ENCODE peak calls at places on chromosomes 13 and 19, in eight cellular contexts. U, O, Q, G, N, C, E and I are unnamed samples. For H3K36me3 and H3K4me1, the result is how much of the 10 kb centered on the place peaks cover.

GRCh38 chr19:10835754-10836477 is at the start of gene TMED1:
- DNase-seq in U (peak), O (peak), Q (peak), G (peak), N (peak), C (peak), E (peak), I (peak)

GRCh38 chr19:33465371-33465770 is 56.2 kb downstream of the PEPD start:
- DNase-seq in U (no peak), O (no peak), Q (no peak), G (no peak), N (no peak), C (no peak), E (peak), I (no peak)

GRCh38 chr13:97257800-97258799 is 36.0 kb downstream of the MBNL2 start:
- DNase-seq in U (peak), O (no peak), Q (peak), G (no peak), N (peak), C (peak), E (no peak), I (no peak)

GRCh38 chr13:110537116-110537515 is 24.4 kb downstream of the RAB20 start:
- DNase-seq in U (no peak), O (no peak), Q (no peak), G (no peak), N (no peak), C (no peak), E (peak), I (no peak)

GRCh38 chr19:15456871-15457700 is 7.3 kb downstream of the RASAL3 start:
- DNase-seq in U (no peak), O (no peak), Q (no peak), G (peak), N (no peak), C (peak), E (no peak), I (no peak)

GRCh38 chr19:16470911-16471811 is 609 bp downstream of the EPS15L1 start:
- DNase-seq in U (peak), O (no peak), Q (no peak), G (no peak), N (no peak), C (peak), E (peak), I (peak)

GRCh38 chr19:3656073-3656746 is 29.6 kb upstream of the CACTIN start:
- DNase-seq in U (no peak), O (no peak), Q (no peak), G (no peak), N (no peak), C (peak), E (no peak), I (no peak)

GRCh38 chr13:41615520-41615838 is 158.1 kb downstream of the RGCC start:
- DNase-seq in U (no peak), O (no peak), Q (no peak), G (no peak), N (no peak), C (no peak), E (no peak), I (no peak)

GRCh38 chr19:38277969-38278680 is 13.8 kb downstream of the SPINT2 start:
- DNase-seq in U (no peak), O (peak), Q (peak), G (peak), N (no peak), C (peak), E (peak), I (no peak)

GRCh38 chr13:51620165-51620983 is 36.1 kb downstream of the WDFY2 start:
- DNase-seq in U (no peak), O (no peak), Q (peak), G (no peak), N (no peak), C (no peak), E (no peak), I (no peak)

DNA sequence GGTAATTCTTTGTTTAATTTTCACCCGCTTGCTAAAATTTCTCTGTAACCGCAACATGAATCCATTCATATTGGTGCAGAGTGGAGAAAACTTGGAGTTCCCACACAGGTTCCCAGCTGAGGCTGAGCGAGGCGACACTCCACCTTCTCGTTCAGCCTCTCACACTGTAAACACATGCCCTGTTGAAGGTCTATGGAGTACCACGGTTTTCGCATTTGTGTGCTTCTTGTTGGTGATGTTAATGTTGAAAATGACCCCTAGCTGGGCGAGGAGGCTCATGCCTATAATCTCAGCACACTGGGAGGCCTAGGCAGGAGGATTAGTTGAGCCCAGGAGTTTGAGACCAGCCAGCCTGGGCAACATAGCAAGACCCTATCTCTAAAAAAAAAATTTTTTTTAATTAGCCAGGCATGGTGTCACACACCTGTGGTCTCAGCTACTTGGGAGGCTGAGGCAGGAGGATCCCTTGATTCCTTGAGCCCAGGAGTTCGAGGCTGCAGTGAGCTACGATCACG is 67.2 kb downstream of the ARHGEF18 start:
- DNase-seq in U (no peak), O (no peak), Q (no peak), G (no peak), N (no peak), C (no peak), E (no peak), I (no peak)
- H3K36me3 ChIP-seq in U (under half), O (under half), Q (under half), G (under half), N (under half), C (under half), E (under half), I (under half)

DNA sequence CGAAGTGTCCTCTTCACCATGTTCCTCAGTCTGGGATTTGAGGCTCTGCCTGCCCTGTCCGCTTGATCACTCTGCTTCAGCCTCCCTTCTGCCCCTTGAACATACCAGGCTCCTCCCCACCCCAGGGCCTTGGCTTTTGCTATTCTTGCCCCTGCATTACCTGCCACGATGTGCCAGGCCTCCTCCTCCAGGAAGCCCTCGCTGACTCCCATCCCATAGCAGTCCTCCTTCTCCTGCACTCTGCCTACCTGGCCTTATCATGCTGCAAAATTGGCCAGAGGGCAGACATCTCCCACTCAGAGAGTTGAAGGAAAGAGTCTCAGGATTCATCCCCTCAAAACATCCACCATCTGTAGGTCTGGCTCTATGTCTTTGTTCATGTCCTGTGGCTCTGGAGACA is 2.2 kb downstream of the YJEFN3 start:
- DNase-seq in U (no peak), O (no peak), Q (no peak), G (no peak), N (no peak), C (no peak), E (no peak), I (no peak)
- H3K4me1 ChIP-seq in U (under half), O (under half), Q (under half), G (under half), N (under half), C (under half), E (under half), I (under half)

GRCh38 chr19:5133986-5134595 is 165.2 kb downstream of the KDM4B start:
- DNase-seq in U (no peak), O (no peak), Q (no peak), G (no peak), N (no peak), C (no peak), E (no peak), I (no peak)

GRCh38 chr19:5134683-5135082 is 165.8 kb downstream of the KDM4B start:
- DNase-seq in U (no peak), O (no peak), Q (no peak), G (no peak), N (no peak), C (no peak), E (no peak), I (no peak)

GRCh38 chr19:5137571-5138124 is 168.7 kb downstream of the KDM4B start:
- DNase-seq in U (no peak), O (no peak), Q (no peak), G (peak), N (no peak), C (no peak), E (no peak), I (no peak)

GRCh38 chr19:5137114-5137513 is 168.2 kb downstream of the KDM4B start:
- DNase-seq in U (no peak), O (no peak), Q (no peak), G (no peak), N (no peak), C (no peak), E (no peak), I (no peak)

DNA sequence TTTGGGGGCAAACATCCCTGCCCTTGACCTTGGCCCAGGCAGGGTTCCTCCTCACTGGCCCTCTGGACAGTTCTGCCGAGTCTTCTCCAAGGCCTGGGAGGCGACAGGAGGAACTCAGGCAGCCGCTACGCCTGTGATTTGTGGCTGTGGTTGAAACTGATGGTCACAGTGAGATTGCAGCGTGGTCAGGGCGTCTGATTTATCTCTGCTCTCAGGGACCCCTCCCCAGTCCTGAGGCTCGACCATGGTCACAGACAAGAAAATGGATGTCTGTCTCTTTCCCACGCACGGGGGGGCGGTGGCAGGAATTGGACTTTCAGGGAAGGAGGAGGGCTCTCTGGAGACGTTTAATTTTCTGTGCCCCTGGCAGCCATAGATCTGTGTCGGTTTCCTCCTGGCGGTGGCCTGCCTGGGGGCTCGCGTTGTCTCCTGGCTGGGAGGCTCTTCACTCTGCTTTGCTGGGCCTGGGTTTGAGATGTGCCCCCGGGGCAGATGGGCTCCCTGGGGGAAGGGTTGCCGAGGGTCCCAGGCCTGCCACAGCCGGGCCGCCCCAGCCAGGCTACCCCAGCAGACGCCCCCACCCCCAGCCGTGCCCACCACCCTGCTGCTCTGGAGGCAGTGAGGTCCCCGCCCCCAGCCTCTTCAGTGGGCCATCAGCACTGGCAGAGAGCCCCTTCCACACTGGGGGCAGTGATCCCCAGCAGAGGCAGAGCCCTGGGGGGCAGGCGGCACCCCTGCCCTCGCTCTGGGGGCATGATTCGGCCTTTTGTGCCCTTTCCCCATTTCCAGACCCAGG is 167.3 kb downstream of the KDM4B start:
- DNase-seq in U (no peak), O (no peak), Q (no peak), G (no peak), N (no peak), C (no peak), E (no peak), I (no peak)
- H3K36me3 ChIP-seq in U (under half), O (half or more), Q (under half), G (under half), N (under half), C (under half), E (half or more), I (under half)

GRCh38 chr19:18609717-18610051 is 3.0 kb upstream of the TMEM59L start:
- DNase-seq in U (no peak), O (no peak), Q (no peak), G (no peak), N (no peak), C (no peak), E (no peak), I (no peak)

GRCh38 chr19:18608805-18609716 is 2.5 kb upstream of the CRLF1 start:
- DNase-seq in U (no peak), O (no peak), Q (no peak), G (no peak), N (no peak), C (no peak), E (no peak), I (no peak)

GRCh38 chr19:18607222-18608101 is 863 bp upstream of the CRLF1 start:
- DNase-seq in U (no peak), O (no peak), Q (no peak), G (no peak), N (no peak), C (no peak), E (no peak), I (no peak)

GRCh38 chr19:18606281-18607221 is at the start of gene CRLF1:
- DNase-seq in U (no peak), O (no peak), Q (no peak), G (no peak), N (no peak), C (no peak), E (no peak), I (no peak)

GRCh38 chr19:18608102-18608804 is 1.7 kb upstream of the CRLF1 start:
- DNase-seq in U (no peak), O (no peak), Q (no peak), G (no peak), N (no peak), C (no peak), E (no peak), I (no peak)
- H3K4me1 ChIP-seq in U (under half), O (half or more), Q (under half), G (under half), N (under half), C (under half), E (half or more), I (under half)